ENCODE peak calls at places on chromosome 2, in ten cellular contexts. A is RWPE1, S is cardiac fibroblast, Z is tibial artery, L is HFFc6, X is OCI-LY7, E is kidney epithelial cell, F is AG09309, P is esophagus squamous epithelium, N is transverse colon. Y is an unnamed sample.

GRCh38 chr2:26238301-26238958 is 6.0 kb downstream of the HADHA start:
- DNase-seq in A (no peak), S (peak; percentile 23), Z (no peak), L (no peak), X (no peak), E (no peak), F (no peak), P (no peak), N (no peak), Y (no peak)

GRCh38 chr2:212595036-212595654 is 56.5 kb upstream of the ERBB4 start:
- DNase-seq in A (peak; percentile 33), S (peak; percentile 51), Z (no peak), L (peak; percentile 28), X (peak; percentile 15), E (no peak), F (peak; percentile 3), P (no peak), N (no peak), Y (no peak)

GRCh38 chr2:157438907-157439791 is 4.7 kb downstream of the CYTIP start:
- DNase-seq in A (no peak), S (peak; percentile 18), Z (no peak), L (no peak), X (peak; percentile 62), E (no peak), F (peak; percentile 52), P (no peak), N (no peak), Y (no peak)

GRCh38 chr2:24317491-24317920 is 42.8 kb downstream of the ITSN2 start:
- DNase-seq in A (peak; percentile 7), S (no peak), Z (no peak), L (no peak), X (no peak), E (no peak), F (no peak), P (no peak), N (no peak), Y (no peak)

GRCh38 chr2:227029706-227030105 is 134.3 kb downstream of the COL4A4 start:
- DNase-seq in A (no peak), S (no peak), Z (no peak), L (no peak), X (no peak), E (no peak), F (no peak), P (no peak), N (no peak), Y (no peak)

GRCh38 chr2:37985333-37985732 is 60.2 kb downstream of the RMDN2 start:
- DNase-seq in A (no peak), S (peak; percentile 82), Z (no peak), L (peak; percentile 28), X (no peak), E (no peak), F (peak; percentile 65), P (no peak), N (no peak), Y (no peak)

GRCh38 chr2:182593394-182593707 is 122.7 kb upstream of the DNAJC10 start:
- DNase-seq in A (peak; percentile 60), S (peak; percentile 71), Z (no peak), L (peak; percentile 61), X (no peak), E (peak; percentile 37), F (peak; percentile 47), P (no peak), N (no peak), Y (no peak)

GRCh38 chr2:140348826-140349225 is 1568.6 kb upstream of the NXPH2 start:
- DNase-seq in A (no peak), S (no peak), Z (no peak), L (no peak), X (no peak), E (no peak), F (no peak), P (no peak), N (no peak), Y (no peak)

GRCh38 chr2:4618141-4618540 is 914.8 kb downstream of the DCDC2C start:
- DNase-seq in A (no peak), S (no peak), Z (no peak), L (no peak), X (no peak), E (no peak), F (no peak), P (no peak), N (no peak), Y (no peak)

GRCh38 chr2:241833101-241833937 is 24.3 kb downstream of the NEU4 start:
- DNase-seq in A (no peak), S (peak; percentile 89), Z (peak; percentile 15), L (peak; percentile 80), X (no peak), E (no peak), F (peak; percentile 90), P (no peak), N (no peak), Y (no peak)

DNA sequence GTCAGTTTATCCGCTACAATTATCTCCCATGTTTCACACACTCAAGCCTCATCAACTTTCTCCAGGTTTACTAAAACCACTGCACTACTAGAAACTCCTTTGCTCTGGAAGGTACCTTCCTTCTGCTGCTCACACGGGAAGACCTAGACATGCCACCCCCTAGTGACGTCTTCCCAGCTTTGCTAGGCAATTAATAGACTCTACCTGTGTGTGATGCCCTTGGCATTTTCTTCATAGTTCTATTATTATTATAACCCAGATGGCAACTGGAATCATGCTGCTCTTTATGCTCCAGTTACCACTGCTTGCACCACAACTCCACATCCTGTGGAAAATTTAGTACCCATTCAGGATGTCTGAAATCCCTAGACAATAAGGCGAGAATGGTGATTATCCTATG is 42.4 kb downstream of the CACNB4 start:
- DNase-seq in A (no peak), S (no peak), Z (no peak), L (no peak), X (no peak), E (no peak), F (no peak), P (no peak), N (no peak), Y (no peak)
- TF ChIP-seq CTCF in A (no peak), S (no peak), Z (no peak), L (no peak), X (no peak), E (no peak), F (no peak), P (no peak), N (no peak), Y (no peak)

GRCh38 chr2:84906108-84906899 is 848 bp downstream of the TMSB10 start:
- DNase-seq in A (no peak), S (no peak), Z (no peak), L (no peak), X (no peak), E (no peak), F (no peak), P (no peak), N (peak; percentile 73), Y (peak; percentile 50)

GRCh38 chr2:84906900-84907714 is 1.7 kb downstream of the TMSB10 start:
- DNase-seq in A (peak; percentile 90), S (peak; percentile 89), Z (peak; percentile 69), L (peak; percentile 81), X (peak; percentile 74), E (no peak), F (no peak), P (peak; percentile 52), N (peak; percentile 69), Y (peak; percentile 64)

GRCh38 chr2:84904151-84904550 is 1.3 kb upstream of the TMSB10 start:
- DNase-seq in A (no peak), S (no peak), Z (no peak), L (no peak), X (no peak), E (no peak), F (no peak), P (no peak), N (no peak), Y (no peak)

GRCh38 chr2:84904717-84905174 is 710 bp upstream of the TMSB10 start:
- DNase-seq in A (no peak), S (peak; percentile 71), Z (peak; percentile 89), L (no peak), X (peak; percentile 28), E (no peak), F (no peak), P (peak; percentile 13), N (peak; percentile 90), Y (no peak)

GRCh38 chr2:84905181-84906107 is at the start of gene TMSB10:
- DNase-seq in A (peak; percentile 90), S (peak; percentile 87), Z (peak; percentile 81), L (peak; percentile 88), X (peak; percentile 86), E (no peak), F (no peak), P (peak; percentile 55), N (peak; percentile 93), Y (peak; percentile 80)
- TF ChIP-seq CTCF in A (no peak), S (no peak), Z (no peak), L (peak; percentile 59), X (peak; percentile 59), E (no peak), F (no peak), P (no peak), N (peak; percentile 14), Y (peak; percentile 21)

GRCh38 chr2:67210430-67210829 is 186.7 kb upstream of the ETAA1 start:
- DNase-seq in A (no peak), S (no peak), Z (no peak), L (no peak), X (no peak), E (no peak), F (no peak), P (no peak), N (no peak), Y (no peak)
- TF ChIP-seq CTCF in A (no peak), S (peak; percentile 6), Z (no peak), L (peak; percentile 39), X (peak; percentile 18), E (no peak), F (no peak), P (no peak), N (no peak), Y (no peak)

GRCh38 chr2:21367421-21367820 is 243.7 kb downstream of the TDRD15 start:
- DNase-seq in A (no peak), S (no peak), Z (no peak), L (no peak), X (no peak), E (no peak), F (no peak), P (no peak), N (no peak), Y (no peak)

GRCh38 chr2:21371499-21372003 is 247.8 kb downstream of the TDRD15 start:
- DNase-seq in A (no peak), S (no peak), Z (no peak), L (no peak), X (no peak), E (no peak), F (no peak), P (no peak), N (no peak), Y (no peak)

GRCh38 chr2:21369787-21370186 is 246.0 kb downstream of the TDRD15 start:
- DNase-seq in A (no peak), S (no peak), Z (no peak), L (no peak), X (no peak), E (no peak), F (no peak), P (no peak), N (no peak), Y (no peak)

GRCh38 chr2:21372654-21373053 is 248.9 kb downstream of the TDRD15 start:
- DNase-seq in A (no peak), S (peak; percentile 0), Z (no peak), L (no peak), X (peak; percentile 33), E (no peak), F (no peak), P (no peak), N (no peak), Y (no peak)
- TF ChIP-seq CTCF in A (no peak), S (no peak), Z (no peak), L (peak; percentile 9), X (peak; percentile 76), E (peak; percentile 39), F (no peak), P (no peak), N (peak; percentile 11), Y (no peak)

Y was measured in CD14-positive monocyte.